ENCODE peak calls at places on chromosome 6, in six cellular contexts. J is cardiac septum; X is activated CD4-positive, alpha-beta memory T cell treated with anti-CD3 and anti-CD28 coated beads, Interleukin-2, amount 10 ng/mL, durations not matched to agents 7 days and 5 days; D is D341Med; M is stomach; P is choroid plexus epithelial cell. Z is an unnamed sample.

GRCh38 chr6:1619666-1620503 is 10.2 kb downstream of the FOXC1 start:
- DNase-seq in J (no peak), X (no peak), D (no peak), M (no peak), P (no peak), Z (peak; percentile 69)

GRCh38 chr6:1310628-1311399 is 1.1 kb upstream of the FOXQ1 start:
- DNase-seq in J (no peak), X (no peak), D (peak; percentile 57), M (peak; percentile 79), P (no peak), Z (no peak)

GRCh38 chr6:87151786-87152527 is 3.4 kb upstream of the ZNF292 start:
- DNase-seq in J (peak; percentile 88), X (peak; percentile 73), D (peak; percentile 16), M (peak; percentile 69), P (peak; percentile 67), Z (peak; percentile 67)

GRCh38 chr6:21271431-21272155 is 322.0 kb upstream of the SOX4 start:
- DNase-seq in J (no peak), X (no peak), D (no peak), M (no peak), P (no peak), Z (no peak)

GRCh38 chr6:41021832-41022231 is 17.2 kb downstream of the UNC5CL start:
- DNase-seq in J (no peak), X (no peak), D (no peak), M (no peak), P (peak; percentile 65), Z (no peak)

GRCh38 chr6:148701393-148701774 is 45.4 kb upstream of the UST start:
- DNase-seq in J (no peak), X (no peak), D (no peak), M (no peak), P (no peak), Z (no peak)

GRCh38 chr6:110626442-110626841 is 150.0 kb upstream of the SLC22A16 start:
- DNase-seq in J (no peak), X (no peak), D (no peak), M (no peak), P (no peak), Z (no peak)

GRCh38 chr6:135703621-135704020 is 147.9 kb upstream of the PDE7B start:
- DNase-seq in J (no peak), X (peak; percentile 23), D (no peak), M (no peak), P (peak; percentile 12), Z (peak; percentile 45)

GRCh38 chr6:63814459-63814858 is 178.9 kb downstream of the PHF3 start:
- DNase-seq in J (no peak), X (no peak), D (no peak), M (no peak), P (peak; percentile 27), Z (no peak)

GRCh38 chr6:44495036-44495901 is 107.8 kb downstream of the CDC5L start:
- DNase-seq in J (no peak), X (no peak), D (no peak), M (no peak), P (no peak), Z (no peak)

GRCh38 chr6:30847971-30848441 is 36.3 kb upstream of the DDR1 start:
- DNase-seq in J (no peak), X (no peak), D (no peak), M (no peak), P (no peak), Z (no peak)

GRCh38 chr6:67698534-67698933 is 936.5 kb upstream of the ADGRB3 start:
- DNase-seq in J (no peak), X (no peak), D (no peak), M (no peak), P (peak; percentile 21), Z (no peak)

GRCh38 chr6:160668589-160668988 is 4.5 kb upstream of the LPA start:
- DNase-seq in J (no peak), X (no peak), D (no peak), M (no peak), P (no peak), Z (no peak)

GRCh38 chr6:148470141-148470540 is 127.5 kb downstream of the SASH1 start:
- DNase-seq in J (no peak), X (no peak), D (no peak), M (no peak), P (no peak), Z (no peak)

GRCh38 chr6:168326294-168327261 is 7.0 kb upstream of the DACT2 start:
- DNase-seq in J (no peak), X (no peak), D (no peak), M (no peak), P (peak; percentile 83), Z (no peak)

GRCh38 chr6:108119212-108120141 is 44.9 kb upstream of the OSTM1 start:
- DNase-seq in J (no peak), X (no peak), D (peak; percentile 53), M (no peak), P (no peak), Z (no peak)

GRCh38 chr6:582370-582769 is 74.5 kb downstream of the HUS1B start:
- DNase-seq in J (no peak), X (no peak), D (no peak), M (no peak), P (peak; percentile 77), Z (no peak)

GRCh38 chr6:2858678-2859324 is 17.1 kb upstream of the SERPINB1 start:
- DNase-seq in J (no peak), X (peak; percentile 71), D (no peak), M (no peak), P (peak; percentile 48), Z (peak; percentile 33)